ENCODE peak calls at places on chromosomes 6 and 20, in six cellular contexts. One of them, this sample, is unnamed.

GRCh38 chr6:97465877-97466710 is 183.1 kb upstream of the MMS22L start:
- DNase-seq in HCT116: no peak
- DNase-seq in dorsolateral prefrontal cortex: no peak
- DNase-seq in prostate gland: no peak
- DNase-seq in heart right ventricle: no peak
- DNase-seq in lower lobe of right lung: no peak
- DNase-seq in this sample: no peak

GRCh38 chr6:53461682-53462081 is 83.2 kb downstream of the GCLC start:
- DNase-seq in heart right ventricle: no peak
- DNase-seq in lower lobe of right lung: no peak
- DNase-seq in HCT116: no peak
- DNase-seq in dorsolateral prefrontal cortex: no peak
- DNase-seq in prostate gland: no peak
- DNase-seq in this sample: no peak

GRCh38 chr6:33729059-33729458 is 17.6 kb upstream of the UQCC2 start:
- DNase-seq in heart right ventricle: no peak
- DNase-seq in dorsolateral prefrontal cortex: no peak
- DNase-seq in prostate gland: no peak
- DNase-seq in lower lobe of right lung: peak
- DNase-seq in HCT116: no peak
- DNase-seq in this sample: no peak

GRCh38 chr6:10591411-10592160 is 70.4 kb downstream of the GCNT2 start:
- DNase-seq in HCT116: no peak
- DNase-seq in dorsolateral prefrontal cortex: no peak
- DNase-seq in prostate gland: no peak
- DNase-seq in lower lobe of right lung: no peak
- DNase-seq in heart right ventricle: no peak
- DNase-seq in this sample: no peak

GRCh38 chr6:54248994-54249393 is 59.2 kb upstream of the TINAG start:
- DNase-seq in lower lobe of right lung: no peak
- DNase-seq in prostate gland: no peak
- DNase-seq in dorsolateral prefrontal cortex: no peak
- DNase-seq in heart right ventricle: no peak
- DNase-seq in HCT116: no peak
- DNase-seq in this sample: no peak

GRCh38 chr6:33431880-33432541 is 12.1 kb downstream of the SYNGAP1 start:
- DNase-seq in lower lobe of right lung: peak
- DNase-seq in dorsolateral prefrontal cortex: no peak
- DNase-seq in heart right ventricle: no peak
- DNase-seq in HCT116: no peak
- DNase-seq in prostate gland: no peak
- DNase-seq in this sample: no peak

GRCh38 chr20:10381477-10381876 is 52.5 kb downstream of the MKKS start:
- DNase-seq in prostate gland: no peak
- DNase-seq in lower lobe of right lung: no peak
- DNase-seq in dorsolateral prefrontal cortex: no peak
- DNase-seq in HCT116: no peak
- DNase-seq in heart right ventricle: no peak
- DNase-seq in this sample: no peak

GRCh38 chr20:10469599-10469998 is 34.5 kb downstream of the SLX4IP start:
- DNase-seq in HCT116: peak
- DNase-seq in dorsolateral prefrontal cortex: no peak
- DNase-seq in lower lobe of right lung: no peak
- DNase-seq in heart right ventricle: peak
- DNase-seq in prostate gland: peak
- DNase-seq in this sample: no peak

GRCh38 chr6:124999105-124999764 is 37.0 kb downstream of the RNF217 start:
- DNase-seq in dorsolateral prefrontal cortex: peak
- DNase-seq in heart right ventricle: no peak
- DNase-seq in lower lobe of right lung: no peak
- DNase-seq in prostate gland: peak
- DNase-seq in HCT116: no peak
- DNase-seq in this sample: no peak

GRCh38 chr20:13262701-13263335 is 41.7 kb downstream of the ISM1 start:
- DNase-seq in lower lobe of right lung: no peak
- DNase-seq in dorsolateral prefrontal cortex: no peak
- DNase-seq in prostate gland: no peak
- DNase-seq in heart right ventricle: no peak
- DNase-seq in HCT116: no peak
- DNase-seq in this sample: no peak

GRCh38 chr6:2790588-2790987 is 25.4 kb downstream of the WRNIP1 start:
- DNase-seq in heart right ventricle: no peak
- DNase-seq in HCT116: no peak
- DNase-seq in dorsolateral prefrontal cortex: no peak
- DNase-seq in lower lobe of right lung: no peak
- DNase-seq in prostate gland: no peak
- DNase-seq in this sample: no peak

GRCh38 chr6:46410330-46410953 is 80.8 kb downstream of the RCAN2 start:
- DNase-seq in heart right ventricle: peak
- DNase-seq in prostate gland: peak
- DNase-seq in lower lobe of right lung: no peak
- DNase-seq in HCT116: peak
- DNase-seq in dorsolateral prefrontal cortex: peak
- DNase-seq in this sample: no peak

GRCh38 chr20:53935353-53936084 is 134.9 kb downstream of the BCAS1 start:
- DNase-seq in heart right ventricle: no peak
- DNase-seq in prostate gland: no peak
- DNase-seq in HCT116: no peak
- DNase-seq in dorsolateral prefrontal cortex: no peak
- DNase-seq in lower lobe of right lung: no peak
- DNase-seq in this sample: no peak

GRCh38 chr20:50341880-50342637 is 151.4 kb downstream of the CEBPB start:
- DNase-seq in heart right ventricle: no peak
- DNase-seq in HCT116: no peak
- DNase-seq in prostate gland: no peak
- DNase-seq in lower lobe of right lung: no peak
- DNase-seq in dorsolateral prefrontal cortex: no peak
- DNase-seq in this sample: no peak

GRCh38 chr6:159168536-159169192 is 536 bp upstream of the FNDC1 start:
- DNase-seq in heart right ventricle: peak
- DNase-seq in dorsolateral prefrontal cortex: no peak
- DNase-seq in HCT116: no peak
- DNase-seq in prostate gland: no peak
- DNase-seq in lower lobe of right lung: peak
- DNase-seq in this sample: peak

GRCh38 chr6:157763894-157764345 is 59.1 kb upstream of the SNX9 start:
- DNase-seq in dorsolateral prefrontal cortex: no peak
- DNase-seq in prostate gland: no peak
- DNase-seq in HCT116: no peak
- DNase-seq in heart right ventricle: no peak
- DNase-seq in lower lobe of right lung: no peak
- DNase-seq in this sample: no peak

GRCh38 chr6:157763129-157763893 is 59.7 kb upstream of the SNX9 start:
- DNase-seq in dorsolateral prefrontal cortex: no peak
- DNase-seq in heart right ventricle: peak
- DNase-seq in lower lobe of right lung: peak
- DNase-seq in prostate gland: peak
- DNase-seq in HCT116: peak
- DNase-seq in this sample: peak

GRCh38 chr6:157761926-157762325 is 61.1 kb upstream of the SNX9 start:
- DNase-seq in prostate gland: no peak
- DNase-seq in HCT116: no peak
- DNase-seq in lower lobe of right lung: no peak
- DNase-seq in dorsolateral prefrontal cortex: no peak
- DNase-seq in heart right ventricle: no peak
- DNase-seq in this sample: no peak

GRCh38 chr6:157762636-157763035 is 60.4 kb upstream of the SNX9 start:
- DNase-seq in prostate gland: no peak
- DNase-seq in HCT116: no peak
- DNase-seq in heart right ventricle: no peak
- DNase-seq in lower lobe of right lung: no peak
- DNase-seq in dorsolateral prefrontal cortex: no peak
- DNase-seq in this sample: no peak

GRCh38 chr6:157764346-157765068 is 58.5 kb upstream of the SNX9 start:
- DNase-seq in heart right ventricle: peak
- DNase-seq in dorsolateral prefrontal cortex: peak
- DNase-seq in lower lobe of right lung: peak
- DNase-seq in HCT116: peak
- DNase-seq in prostate gland: peak
- DNase-seq in this sample: peak
- H3K27ac ChIP-seq in heart right ventricle: peak
- H3K27ac ChIP-seq in dorsolateral prefrontal cortex: peak
- H3K27ac ChIP-seq in lower lobe of right lung: no peak
- H3K27ac ChIP-seq in HCT116: peak
- H3K27ac ChIP-seq in prostate gland: peak
- H3K27ac ChIP-seq in this sample: peak

GRCh38 chr6:138572200-138572875 is 73.0 kb upstream of the NHSL1 start:
- DNase-seq in prostate gland: peak
- DNase-seq in lower lobe of right lung: peak
- DNase-seq in HCT116: no peak
- DNase-seq in dorsolateral prefrontal cortex: peak
- DNase-seq in heart right ventricle: peak
- DNase-seq in this sample: peak
- H3K27ac ChIP-seq in prostate gland: peak
- H3K27ac ChIP-seq in lower lobe of right lung: peak
- H3K27ac ChIP-seq in HCT116: no peak
- H3K27ac ChIP-seq in dorsolateral prefrontal cortex: no peak
- H3K27ac ChIP-seq in heart right ventricle: peak
- H3K27ac ChIP-seq in this sample: peak

GRCh38 chr6:4788482-4788881 is 12.3 kb downstream of the CDYL start:
- DNase-seq in prostate gland: no peak
- DNase-seq in dorsolateral prefrontal cortex: no peak
- DNase-seq in HCT116: no peak
- DNase-seq in heart right ventricle: no peak
- DNase-seq in lower lobe of right lung: no peak
- DNase-seq in this sample: no peak

GRCh38 chr6:4788953-4789584 is 12.9 kb downstream of the CDYL start:
- DNase-seq in heart right ventricle: no peak
- DNase-seq in HCT116: no peak
- DNase-seq in dorsolateral prefrontal cortex: no peak
- DNase-seq in prostate gland: no peak
- DNase-seq in lower lobe of right lung: no peak
- DNase-seq in this sample: no peak

GRCh38 chr6:4791174-4791573 is 15.0 kb downstream of the CDYL start:
- DNase-seq in HCT116: no peak
- DNase-seq in heart right ventricle: no peak
- DNase-seq in lower lobe of right lung: no peak
- DNase-seq in prostate gland: no peak
- DNase-seq in dorsolateral prefrontal cortex: no peak
- DNase-seq in this sample: no peak

GRCh38 chr6:4786936-4787504 is 10.8 kb downstream of the CDYL start:
- DNase-seq in lower lobe of right lung: no peak
- DNase-seq in prostate gland: no peak
- DNase-seq in heart right ventricle: no peak
- DNase-seq in HCT116: no peak
- DNase-seq in dorsolateral prefrontal cortex: no peak
- DNase-seq in this sample: no peak

GRCh38 chr6:4790158-4790899 is 14.1 kb downstream of the CDYL start:
- DNase-seq in lower lobe of right lung: no peak
- DNase-seq in heart right ventricle: no peak
- DNase-seq in dorsolateral prefrontal cortex: no peak
- DNase-seq in prostate gland: no peak
- DNase-seq in HCT116: no peak
- DNase-seq in this sample: no peak
- H3K27ac ChIP-seq in lower lobe of right lung: no peak
- H3K27ac ChIP-seq in heart right ventricle: no peak
- H3K27ac ChIP-seq in dorsolateral prefrontal cortex: no peak
- H3K27ac ChIP-seq in prostate gland: no peak
- H3K27ac ChIP-seq in HCT116: no peak
- H3K27ac ChIP-seq in this sample: no peak

GRCh38 chr6:169700296-169700695 is 1.5 kb downstream of the WDR27 start:
- DNase-seq in lower lobe of right lung: no peak
- DNase-seq in heart right ventricle: no peak
- DNase-seq in HCT116: no peak
- DNase-seq in prostate gland: no peak
- DNase-seq in dorsolateral prefrontal cortex: no peak
- DNase-seq in this sample: no peak
- H3K27ac ChIP-seq in lower lobe of right lung: no peak
- H3K27ac ChIP-seq in heart right ventricle: no peak
- H3K27ac ChIP-seq in HCT116: no peak
- H3K27ac ChIP-seq in prostate gland: no peak
- H3K27ac ChIP-seq in dorsolateral prefrontal cortex: no peak
- H3K27ac ChIP-seq in this sample: no peak

GRCh38 chr6:63790334-63790733 is 154.7 kb downstream of the PHF3 start:
- DNase-seq in heart right ventricle: no peak
- DNase-seq in lower lobe of right lung: no peak
- DNase-seq in dorsolateral prefrontal cortex: no peak
- DNase-seq in HCT116: no peak
- DNase-seq in prostate gland: no peak
- DNase-seq in this sample: no peak

GRCh38 chr6:63788569-63788968 is 153.0 kb downstream of the PHF3 start:
- DNase-seq in HCT116: no peak
- DNase-seq in prostate gland: no peak
- DNase-seq in dorsolateral prefrontal cortex: no peak
- DNase-seq in heart right ventricle: no peak
- DNase-seq in lower lobe of right lung: no peak
- DNase-seq in this sample: no peak

GRCh38 chr6:63787021-63787420 is 151.4 kb downstream of the PHF3 start:
- DNase-seq in dorsolateral prefrontal cortex: no peak
- DNase-seq in HCT116: no peak
- DNase-seq in heart right ventricle: no peak
- DNase-seq in prostate gland: no peak
- DNase-seq in lower lobe of right lung: no peak
- DNase-seq in this sample: no peak

GRCh38 chr6:63792846-63793245 is 157.2 kb downstream of the PHF3 start:
- DNase-seq in lower lobe of right lung: no peak
- DNase-seq in dorsolateral prefrontal cortex: no peak
- DNase-seq in heart right ventricle: no peak
- DNase-seq in HCT116: no peak
- DNase-seq in prostate gland: no peak
- DNase-seq in this sample: no peak

DNA sequence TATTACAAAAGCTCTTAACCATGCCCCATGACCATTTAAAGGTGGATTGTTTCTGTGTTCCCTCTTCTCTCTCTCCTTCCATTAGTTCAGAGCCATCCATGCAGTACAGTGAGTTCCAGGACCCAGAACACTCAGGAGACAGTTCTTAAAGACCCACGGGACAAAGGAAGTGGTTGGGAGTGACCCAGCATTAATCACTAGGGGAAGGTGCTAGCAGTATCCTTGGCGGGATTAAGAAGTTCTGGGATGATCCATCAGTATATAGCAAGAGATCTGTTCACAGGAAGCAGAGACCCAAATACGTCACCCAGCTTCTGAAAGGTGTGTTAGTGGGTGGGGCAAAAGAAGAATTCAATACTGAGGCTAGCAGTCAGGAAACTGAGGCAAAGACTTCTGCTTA is 154.1 kb downstream of the PHF3 start:
- DNase-seq in dorsolateral prefrontal cortex: no peak
- DNase-seq in prostate gland: no peak
- DNase-seq in lower lobe of right lung: no peak
- DNase-seq in heart right ventricle: no peak
- DNase-seq in HCT116: no peak
- DNase-seq in this sample: no peak
- H3K27ac ChIP-seq in dorsolateral prefrontal cortex: no peak
- H3K27ac ChIP-seq in prostate gland: no peak
- H3K27ac ChIP-seq in lower lobe of right lung: no peak
- H3K27ac ChIP-seq in heart right ventricle: no peak
- H3K27ac ChIP-seq in HCT116: no peak
- H3K27ac ChIP-seq in this sample: no peak

DNA sequence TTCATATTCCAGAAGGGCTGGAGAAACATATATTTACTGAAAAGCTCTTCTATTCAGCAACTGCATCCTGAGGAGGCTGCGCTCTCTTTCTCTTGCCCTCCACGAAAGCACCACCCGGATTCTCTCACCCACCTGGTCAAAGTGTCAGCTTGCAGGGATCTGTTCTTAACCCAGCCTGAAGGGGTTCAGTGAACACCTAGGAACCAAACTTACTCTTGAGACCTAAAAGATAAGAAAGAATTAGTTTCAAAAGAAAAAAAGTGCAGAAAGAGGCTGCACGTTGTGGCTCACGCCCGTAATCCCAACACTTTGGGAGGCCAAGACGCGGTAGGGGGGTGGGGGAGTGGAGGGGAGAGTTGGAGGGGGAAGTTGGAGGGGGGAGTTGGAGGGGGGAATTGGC is 18.5 kb downstream of the GPX5 start:
- DNase-seq in HCT116: no peak
- DNase-seq in dorsolateral prefrontal cortex: no peak
- DNase-seq in lower lobe of right lung: no peak
- DNase-seq in heart right ventricle: no peak
- DNase-seq in prostate gland: no peak
- DNase-seq in this sample: no peak
- H3K27ac ChIP-seq in HCT116: no peak
- H3K27ac ChIP-seq in dorsolateral prefrontal cortex: no peak
- H3K27ac ChIP-seq in lower lobe of right lung: no peak
- H3K27ac ChIP-seq in heart right ventricle: no peak
- H3K27ac ChIP-seq in prostate gland: no peak
- H3K27ac ChIP-seq in this sample: no peak

This sample was measured in right lobe of liver.